ENCODE peak calls at places on chromosome 15, in ten cellular contexts. Z is HL-60; J is DND-41; N is GM23338; I is brain microvascular endothelial cell; E is lower lobe of right lung; L is Panc1; K is esophagus muscularis mucosa; Y is CD8-positive, alpha-beta T cell; F is ovary. W is an unnamed sample. For H3K27me3, the result is how much of the 10 kb centered on the place peaks cover.

GRCh38 chr15:93341164-93341563 is 252.2 kb upstream of the RGMA start:
- DNase-seq in J (no peak), F (no peak), Z (no peak), N (no peak), I (no peak), Y (no peak), L (no peak), K (no peak), E (no peak), W (no peak)

GRCh38 chr15:80562846-80563245 is 132.3 kb upstream of the ABHD17C start:
- DNase-seq in F (no peak), Y (no peak), N (no peak), J (no peak), Z (no peak), E (no peak), L (no peak), K (peak), I (no peak), W (no peak)

GRCh38 chr15:45642203-45642932 is 7.5 kb downstream of the SQOR start:
- DNase-seq in Z (no peak), L (no peak), Y (no peak), K (no peak), J (no peak), N (no peak), I (peak), E (no peak), F (no peak), W (no peak)

GRCh38 chr15:25710184-25710583 is 152.9 kb downstream of the ATP10A start:
- DNase-seq in L (no peak), I (no peak), K (no peak), E (peak), F (no peak), N (peak), Y (peak), Z (no peak), J (peak), W (no peak)

GRCh38 chr15:59349715-59350420 is 22.8 kb downstream of the MYO1E start:
- DNase-seq in E (no peak), Y (no peak), F (no peak), N (peak), I (peak), Z (no peak), J (no peak), K (no peak), L (peak), W (no peak)

GRCh38 chr15:37102315-37103021 is 2.1 kb upstream of the MEIS2 start:
- DNase-seq in L (peak), J (no peak), E (no peak), N (peak), K (no peak), F (peak), Y (no peak), I (no peak), Z (no peak), W (no peak)

GRCh38 chr15:94847325-94847724 is 616.0 kb downstream of the MCTP2 start:
- DNase-seq in Z (no peak), K (no peak), N (no peak), L (no peak), E (no peak), Y (no peak), J (no peak), F (no peak), I (no peak), W (no peak)

GRCh38 chr15:51162865-51163762 is 68.4 kb upstream of the TNFAIP8L3 start:
- DNase-seq in Z (peak), L (peak), K (peak), N (peak), E (peak), Y (peak), J (peak), F (peak), I (peak), W (peak)

GRCh38 chr15:80866936-80867335 is 87.8 kb downstream of the CEMIP start:
- DNase-seq in N (peak), K (no peak), I (no peak), J (no peak), L (no peak), E (no peak), F (no peak), Z (no peak), Y (no peak), W (no peak)

GRCh38 chr15:29670945-29671307 is 151.3 kb downstream of the TJP1 start:
- DNase-seq in I (peak), J (no peak), Z (no peak), L (peak), Y (no peak), E (peak), N (no peak), K (no peak), F (no peak), W (no peak)

GRCh38 chr15:33559207-33559890 is 248.6 kb downstream of the RYR3 start:
- DNase-seq in Z (no peak), J (no peak), F (no peak), Y (no peak), L (no peak), I (no peak), N (peak), E (no peak), K (peak), W (no peak)

GRCh38 chr15:93088200-93088980 is 621 bp downstream of the RGMA start:
- DNase-seq in N (peak), J (peak), E (no peak), Z (peak), Y (peak), K (no peak), F (peak), I (no peak), L (no peak), W (peak)

GRCh38 chr15:42060477-42060763 is 33.9 kb downstream of the PLA2G4D start:
- DNase-seq in J (no peak), N (no peak), L (no peak), K (no peak), I (no peak), Y (no peak), Z (no peak), E (no peak), F (no peak), W (no peak)

GRCh38 chr15:33047077-33047476 is 147.4 kb downstream of the FMN1 start:
- DNase-seq in F (no peak), L (no peak), I (no peak), J (no peak), Y (no peak), E (no peak), K (no peak), Z (no peak), N (no peak), W (no peak)

DNA sequence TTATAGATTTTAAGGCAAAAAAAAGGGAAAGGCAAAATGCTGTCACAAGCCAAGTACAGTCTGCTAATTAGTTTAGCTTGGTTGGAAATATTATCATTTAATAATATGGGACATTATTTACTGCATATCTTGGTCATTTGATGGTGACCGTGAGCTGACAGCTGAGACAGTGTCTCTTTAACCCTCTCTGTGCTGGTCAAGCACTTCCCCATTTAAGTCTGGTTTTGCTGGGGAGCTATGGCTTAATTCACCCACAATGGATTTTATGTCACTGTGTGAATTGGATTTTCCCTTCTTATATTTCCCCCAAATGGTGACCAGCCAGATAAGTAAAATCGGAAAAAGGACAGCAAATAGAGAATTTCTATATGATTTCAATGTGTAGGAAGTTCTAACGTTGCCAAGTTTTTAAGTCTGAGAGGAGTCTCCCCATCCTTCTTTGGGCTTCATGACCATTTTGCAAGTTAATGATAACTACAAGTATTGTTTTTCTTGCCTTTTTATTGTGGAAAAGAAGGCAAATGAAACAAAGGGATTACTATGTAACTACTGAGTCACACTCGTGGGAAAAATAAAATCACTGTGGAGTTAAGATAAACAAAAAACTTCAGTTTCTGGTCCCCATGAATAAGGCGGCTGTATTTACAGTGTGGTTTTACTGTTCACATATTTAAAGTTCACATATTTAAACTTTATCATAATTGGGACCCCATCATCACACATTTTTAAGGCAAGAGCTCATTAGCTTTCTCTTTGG is 373.5 kb downstream of the NR2F2 start:
- DNase-seq in Z (peak), N (no peak), L (no peak), F (no peak), Y (no peak), E (no peak), I (no peak), K (no peak), J (no peak), W (no peak)
- TF ChIP-seq CTCF in Z (no peak), N (no peak), L (no peak), F (no peak), Y (no peak), E (no peak), I (no peak), K (no peak), J (no peak), W (no peak)

DNA sequence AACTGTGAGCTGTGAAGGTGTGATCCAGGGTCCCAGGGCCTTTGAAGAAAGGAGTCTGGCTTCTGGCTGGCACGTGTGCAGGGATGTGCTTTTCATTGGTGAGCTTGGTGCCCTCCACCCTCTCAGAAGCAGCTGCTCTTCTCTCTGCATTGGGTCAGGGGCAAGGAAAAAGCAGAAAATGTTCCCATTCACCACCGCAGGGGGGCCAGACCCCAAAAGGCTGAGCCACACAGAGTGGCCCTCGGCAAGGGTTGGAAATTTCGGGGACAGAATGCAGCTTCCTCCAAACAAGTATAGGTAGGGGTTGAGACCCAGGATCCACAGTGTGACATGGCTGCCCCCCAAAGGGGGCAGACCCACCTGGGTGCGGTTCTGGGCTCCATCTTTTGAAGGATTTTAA is 2.5 kb downstream of the CSK start:
- DNase-seq in K (no peak), Z (peak), L (no peak), I (no peak), E (no peak), J (no peak), F (no peak), Y (no peak), N (no peak), W (no peak)
- H3K4me3 ChIP-seq in K (peak), Z (peak), L (no peak), I (no peak), E (peak), J (no peak), F (no peak), Y (peak), N (no peak), W (peak)

DNA sequence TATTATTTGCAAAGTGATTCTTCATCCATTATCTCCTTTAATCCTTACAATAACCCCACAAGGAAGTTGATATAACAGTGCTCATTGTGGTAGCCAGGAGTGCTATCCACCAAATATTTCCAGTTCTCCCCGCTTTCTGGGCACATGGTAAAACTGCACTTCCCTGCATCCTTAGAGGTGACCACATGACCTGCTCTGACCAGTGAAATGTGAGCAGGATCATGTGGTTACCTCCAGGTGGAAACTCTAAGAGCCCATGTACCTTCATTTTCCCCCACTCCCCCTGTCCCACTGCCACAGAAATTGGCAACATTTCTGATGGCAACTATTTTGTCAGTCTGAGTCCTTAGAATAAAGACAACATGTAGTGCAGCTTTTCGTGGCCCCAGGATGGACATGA is 89.7 kb downstream of the MRPL46 start:
- DNase-seq in E (no peak), Z (no peak), F (no peak), N (no peak), I (no peak), K (no peak), L (no peak), J (no peak), Y (no peak), W (no peak)
- H3K27me3 ChIP-seq in E (under half), Z (under half), F (under half), N (under half), I (under half), K (under half), L (under half), J (under half), Y (under half), W (under half)

DNA sequence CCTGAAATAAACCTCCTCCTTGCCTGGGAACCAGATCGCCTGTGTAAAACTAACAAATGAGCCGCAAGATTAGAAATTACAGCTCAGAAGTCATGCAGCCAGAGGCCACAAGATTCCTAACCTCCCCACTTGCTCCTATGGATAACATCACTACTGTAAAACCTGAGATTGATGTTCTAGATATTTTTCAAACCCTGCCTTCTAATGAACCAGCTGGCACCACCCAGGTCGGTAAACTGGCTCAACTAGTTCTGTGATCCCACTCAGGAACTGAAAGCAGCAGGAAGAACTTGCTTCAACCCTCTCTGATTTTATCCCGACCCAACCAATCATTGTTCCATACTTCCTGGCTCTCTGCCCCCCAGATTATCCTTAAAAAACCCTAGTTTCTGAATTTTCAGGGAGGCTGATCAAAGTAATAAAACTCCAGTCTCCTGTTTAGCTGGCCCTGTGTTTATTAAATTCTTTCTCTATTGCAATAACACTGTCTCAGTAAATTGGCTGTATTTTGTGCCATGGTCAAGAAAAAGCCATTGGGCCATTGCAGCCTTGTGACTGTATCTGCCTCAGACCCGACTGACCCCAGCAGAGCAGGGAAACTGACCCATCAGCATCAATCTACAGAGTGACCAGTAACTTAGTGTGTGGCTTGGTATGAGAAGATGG is 98.9 kb downstream of the RPLP1 start:
- DNase-seq in Y (no peak), Z (no peak), N (no peak), I (no peak), E (no peak), K (no peak), L (no peak), F (no peak), J (no peak), W (no peak)
- TF ChIP-seq CTCF in Y (no peak), Z (no peak), N (no peak), I (no peak), E (no peak), K (no peak), L (no peak), F (no peak), J (no peak), W (no peak)